ENCODE peak calls at places on chromosomes 1 and 21, in ten cellular contexts. E is ovary, C is adrenal gland, P is heart left ventricle, J is IMR-90, X is uterus, D is transverse colon, H is K562, G is stomach, M is Peyer's patch. N is an unnamed sample.

GRCh38 chr1:151989131-151989868 is 4.4 kb downstream of the S100A10 start:
- DNase-seq in E (no peak), C (peak), P (peak), J (peak), X (peak), D (peak), H (no peak), G (peak), M (peak), N (no peak)

GRCh38 chr1:59138402-59138801 is 158.5 kb upstream of the FGGY start:
- DNase-seq in E (no peak), C (no peak), P (no peak), J (no peak), X (no peak), D (no peak), H (no peak), G (no peak), M (no peak), N (no peak)

GRCh38 chr1:53060580-53060979 is 1.4 kb upstream of the PODN start:
- DNase-seq in E (no peak), C (no peak), P (no peak), J (peak), X (peak), D (no peak), H (no peak), G (no peak), M (no peak), N (no peak)

GRCh38 chr1:198676253-198676652 is 37.4 kb downstream of the PTPRC start:
- DNase-seq in E (no peak), C (no peak), P (no peak), J (no peak), X (no peak), D (no peak), H (peak), G (no peak), M (no peak), N (no peak)

GRCh38 chr1:225468270-225469020 is 40.6 kb upstream of the LBR start:
- DNase-seq in E (no peak), C (no peak), P (no peak), J (no peak), X (no peak), D (no peak), H (no peak), G (no peak), M (no peak), N (no peak)

GRCh38 chr1:59057211-59057694 is 239.6 kb upstream of the FGGY start:
- DNase-seq in E (peak), C (peak), P (peak), J (peak), X (peak), D (peak), H (no peak), G (peak), M (peak), N (peak)

GRCh38 chr1:184310157-184310819 is 76.5 kb upstream of the C1orf21 start:
- DNase-seq in E (no peak), C (no peak), P (no peak), J (no peak), X (no peak), D (no peak), H (no peak), G (no peak), M (no peak), N (no peak)

GRCh38 chr1:66999640-67000400 is 54.1 kb downstream of the SLC35D1 start:
- DNase-seq in E (no peak), C (no peak), P (no peak), J (no peak), X (no peak), D (no peak), H (no peak), G (no peak), M (no peak), N (no peak)

GRCh38 chr1:211829343-211830054 is 1.1 kb downstream of the LPGAT1 start:
- DNase-seq in E (peak), C (peak), P (peak), J (no peak), X (peak), D (peak), H (peak), G (no peak), M (peak), N (no peak)

GRCh38 chr1:152946651-152947256 is at the start of gene SPRR5:
- DNase-seq in E (no peak), C (no peak), P (no peak), J (no peak), X (no peak), D (no peak), H (no peak), G (no peak), M (no peak), N (no peak)

GRCh38 chr1:228405200-228405978 is 1.2 kb downstream of the TRIM11 start:
- DNase-seq in E (peak), C (no peak), P (no peak), J (peak), X (no peak), D (no peak), H (no peak), G (no peak), M (no peak), N (peak)

GRCh38 chr1:94309216-94309615 is 71.8 kb upstream of the ARHGAP29 start:
- DNase-seq in E (no peak), C (no peak), P (no peak), J (no peak), X (no peak), D (no peak), H (no peak), G (no peak), M (no peak), N (no peak)

GRCh38 chr1:53553734-53554509 is 94.7 kb downstream of the DMRTB1 start:
- DNase-seq in E (no peak), C (no peak), P (no peak), J (no peak), X (peak), D (peak), H (no peak), G (no peak), M (peak), N (peak)

GRCh38 chr1:226734611-226735153 is 4.4 kb downstream of the ITPKB start:
- DNase-seq in E (no peak), C (no peak), P (no peak), J (no peak), X (no peak), D (no peak), H (no peak), G (no peak), M (no peak), N (no peak)

GRCh38 chr1:84749427-84749826 is 59.2 kb upstream of the SSX2IP start:
- DNase-seq in E (no peak), C (no peak), P (no peak), J (no peak), X (no peak), D (no peak), H (no peak), G (no peak), M (no peak), N (no peak)

GRCh38 chr1:116986531-116987255 is 14.9 kb upstream of the CD101 start:
- DNase-seq in E (no peak), C (no peak), P (no peak), J (no peak), X (no peak), D (no peak), H (peak), G (no peak), M (no peak), N (no peak)

GRCh38 chr21:26405735-26406361 is 167.2 kb downstream of the CYYR1 start:
- DNase-seq in E (no peak), C (peak), P (no peak), J (peak), X (no peak), D (no peak), H (no peak), G (no peak), M (no peak), N (no peak)

DNA sequence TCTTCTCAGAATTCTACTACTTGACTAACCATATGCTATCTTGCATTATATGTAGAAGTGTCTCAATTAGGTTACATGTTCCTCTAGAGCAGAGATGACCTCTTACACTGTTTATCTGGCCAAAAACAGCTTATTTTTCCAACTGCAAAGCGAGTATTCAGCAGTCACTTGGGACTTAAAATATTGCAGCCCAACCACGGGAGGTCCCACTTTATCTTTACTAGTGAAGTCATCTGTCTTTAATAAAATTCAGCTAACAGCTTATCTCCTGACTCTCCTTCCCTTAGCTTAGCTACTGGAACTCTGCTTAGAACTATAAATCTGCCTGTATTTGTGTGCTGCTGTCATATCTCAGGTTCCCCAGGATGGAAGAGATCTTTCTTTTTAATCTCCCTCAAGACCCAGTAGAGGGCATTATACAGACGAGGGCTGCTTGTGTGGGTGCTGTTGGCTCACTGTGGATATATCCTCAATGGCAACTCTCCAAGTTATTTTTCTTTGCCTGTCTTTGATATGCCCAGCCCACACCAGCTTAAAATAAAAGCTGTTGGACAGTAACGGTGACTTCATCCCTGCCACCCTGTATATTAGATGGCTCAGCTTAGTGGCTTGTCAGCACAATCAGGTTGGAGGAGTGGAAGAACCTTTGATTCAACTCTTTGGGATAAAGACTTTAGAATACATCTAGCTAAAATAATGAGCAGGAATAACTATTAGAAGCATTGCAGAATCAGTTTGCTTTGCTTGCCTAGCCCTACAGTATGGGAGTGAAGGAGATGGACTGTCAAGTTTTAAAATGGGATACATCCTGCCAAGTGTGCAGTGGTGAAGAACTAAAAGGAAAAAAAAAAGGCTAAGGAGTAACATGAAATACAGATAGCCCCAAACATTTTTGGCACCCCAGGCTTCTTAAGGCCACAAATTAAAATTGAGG is 9.6 kb downstream of the ENSA start:
- DNase-seq in E (no peak), C (peak), P (peak), J (peak), X (no peak), D (no peak), H (no peak), G (no peak), M (no peak), N (peak)
- TF ChIP-seq CTCF in E (no peak), C (peak), P (peak), J (peak), X (peak), D (peak), H (peak), G (no peak), M (peak), N (peak)

DNA sequence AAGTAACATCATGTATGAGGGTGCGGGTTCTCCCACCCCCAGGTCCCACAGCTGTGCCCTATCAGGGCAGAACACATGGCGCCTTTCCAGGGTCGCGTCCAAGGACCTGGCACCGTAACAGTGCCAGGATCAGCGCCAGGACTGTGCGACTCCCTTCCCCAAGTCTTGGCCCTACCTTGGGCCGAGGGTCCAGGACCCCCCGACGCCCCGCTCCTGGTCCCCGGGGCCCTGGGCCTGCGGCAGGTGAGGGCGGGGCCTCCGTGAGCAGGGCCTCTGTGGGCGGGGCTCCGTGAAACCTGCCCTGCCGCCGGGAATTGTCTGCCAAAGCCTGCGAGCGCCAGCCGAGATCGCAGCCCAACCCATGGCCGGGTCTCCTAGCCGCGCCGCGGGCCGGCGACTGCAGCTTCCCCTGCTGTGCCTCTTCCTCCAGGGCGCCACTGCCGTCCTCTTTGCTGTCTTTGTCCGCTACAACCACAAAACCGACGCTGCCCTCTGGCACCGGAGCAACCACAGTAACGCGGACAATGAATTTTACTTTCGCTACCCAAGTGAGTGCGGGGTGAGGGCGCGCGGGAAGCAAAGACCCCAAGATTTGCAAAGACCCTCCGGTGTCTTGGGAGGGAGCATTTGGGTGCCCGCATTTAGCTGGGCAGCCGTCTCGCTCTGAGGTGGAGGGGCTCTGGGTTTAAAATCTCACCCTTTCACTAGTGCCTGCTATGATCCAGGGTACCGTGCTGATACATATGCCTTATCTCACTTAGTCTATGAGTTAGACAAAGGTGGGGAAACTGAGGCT is at the start of gene RHBG:
- DNase-seq in E (peak), C (peak), P (peak), J (peak), X (no peak), D (peak), H (peak), G (peak), M (peak), N (no peak)
- TF ChIP-seq POLR2A in E (no peak), C (no peak), P (no peak), J (no peak), X (no peak), D (no peak), H (no peak), G (no peak), M (no peak), N (no peak)

GRCh38 chr21:44485796-44486195 is 30.5 kb downstream of the LRRC3 start:
- DNase-seq in E (no peak), C (no peak), P (no peak), J (no peak), X (no peak), D (no peak), H (no peak), G (no peak), M (no peak), N (no peak)
- H3K4me3 ChIP-seq in E (no peak), C (no peak), P (peak), J (peak), X (peak), D (no peak), H (no peak), G (peak), M (no peak), N (no peak)

GRCh38 chr1:243982451-243983018 is 68.5 kb upstream of the ZBTB18 start:
- DNase-seq in E (no peak), C (no peak), P (no peak), J (no peak), X (no peak), D (no peak), H (no peak), G (no peak), M (no peak), N (no peak)
- TF ChIP-seq CTCF in E (no peak), C (no peak), P (no peak), J (peak), X (no peak), D (no peak), H (no peak), G (no peak), M (no peak), N (no peak)

GRCh38 chr1:69827732-69828131 is 260.0 kb downstream of the LRRC7 start:
- DNase-seq in E (no peak), C (no peak), P (no peak), J (no peak), X (no peak), D (no peak), H (no peak), G (no peak), M (no peak), N (no peak)
- TF ChIP-seq POLR2A in E (no peak), C (no peak), P (no peak), J (no peak), X (no peak), D (no peak), H (no peak), G (no peak), M (no peak), N (no peak)

DNA sequence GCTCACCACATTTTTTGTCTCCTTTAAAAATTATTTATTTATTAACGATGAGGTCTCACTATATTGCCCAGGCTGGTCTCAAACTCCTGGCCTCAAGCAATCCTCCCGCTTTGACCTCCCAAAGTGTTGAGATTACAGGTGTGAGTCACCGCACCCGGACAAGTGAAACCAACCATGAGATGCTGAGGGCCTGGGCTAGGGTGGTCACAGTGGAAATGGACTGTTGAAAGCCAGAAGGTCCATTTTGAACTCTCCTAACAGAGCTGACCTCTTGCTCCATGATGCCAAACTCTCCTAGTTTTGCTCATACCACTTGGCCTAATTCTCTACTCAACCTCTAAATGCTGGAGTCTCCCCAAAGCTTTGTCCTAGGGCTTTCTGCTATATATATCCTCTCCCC is 109.1 kb downstream of the SLC45A1 start:
- DNase-seq in E (no peak), C (no peak), P (no peak), J (no peak), X (no peak), D (no peak), H (no peak), G (no peak), M (no peak), N (no peak)
- H3K4me3 ChIP-seq in E (no peak), C (no peak), P (no peak), J (no peak), X (no peak), D (no peak), H (no peak), G (no peak), M (no peak), N (no peak)

N was measured in gastrocnemius medialis.